ENCODE peak calls at places on chromosomes 12 and 14, in eight cellular contexts. H, L, I, R, Y, E, B and O are unnamed samples.

GRCh38 chr12:49557187-49557916 is 10.6 kb downstream of the MCRS1 start:
- DNase-seq in H (no peak), L (no peak), I (no peak), R (no peak), Y (no peak), E (no peak), B (no peak), O (no peak)

GRCh38 chr12:106759526-106760183 is 14.8 kb upstream of the RIC8B start:
- DNase-seq in H (no peak), L (no peak), I (no peak), R (no peak), Y (no peak), E (no peak), B (no peak), O (no peak)

GRCh38 chr12:5213990-5214389 is 170.3 kb downstream of the KCNA5 start:
- DNase-seq in H (no peak), L (no peak), I (no peak), R (no peak), Y (no peak), E (no peak), B (no peak), O (no peak)

GRCh38 chr12:11717533-11717961 is 68.1 kb downstream of the ETV6 start:
- DNase-seq in H (no peak), L (no peak), I (no peak), R (no peak), Y (no peak), E (no peak), B (no peak), O (peak; percentile 52)

GRCh38 chr12:92736605-92737004 is 33.8 kb downstream of the PLEKHG7 start:
- DNase-seq in H (no peak), L (no peak), I (no peak), R (no peak), Y (no peak), E (no peak), B (no peak), O (no peak)

GRCh38 chr14:99936738-99937474 is 128.3 kb upstream of the EVL start:
- DNase-seq in H (no peak), L (peak; percentile 19), I (no peak), R (no peak), Y (no peak), E (no peak), B (no peak), O (no peak)

GRCh38 chr12:112381421-112381897 is 772 bp downstream of the HECTD4 start:
- DNase-seq in H (no peak), L (peak; percentile 50), I (no peak), R (peak; percentile 39), Y (no peak), E (no peak), B (peak; percentile 47), O (peak; percentile 72)

GRCh38 chr14:103022669-103023044 is 34.7 kb downstream of the CDC42BPB start:
- DNase-seq in H (no peak), L (no peak), I (no peak), R (no peak), Y (no peak), E (no peak), B (no peak), O (peak; percentile 27)

GRCh38 chr12:41333988-41334387 is 145.9 kb downstream of the PDZRN4 start:
- DNase-seq in H (no peak), L (peak; percentile 51), I (no peak), R (no peak), Y (no peak), E (no peak), B (no peak), O (no peak)

GRCh38 chr14:91636604-91637003 is 95.3 kb downstream of the CATSPERB start:
- DNase-seq in H (no peak), L (no peak), I (no peak), R (no peak), Y (no peak), E (no peak), B (no peak), O (no peak)

GRCh38 chr14:65496178-65496993 is 83.9 kb downstream of the FUT8 start:
- DNase-seq in H (no peak), L (no peak), I (no peak), R (no peak), Y (no peak), E (no peak), B (no peak), O (no peak)

GRCh38 chr14:89240414-89240813 is 176.6 kb downstream of the FOXN3 start:
- DNase-seq in H (no peak), L (no peak), I (peak; percentile 6), R (no peak), Y (no peak), E (no peak), B (no peak), O (no peak)

GRCh38 chr12:104938371-104938770 is 19.7 kb downstream of the SLC41A2 start:
- DNase-seq in H (no peak), L (peak; percentile 57), I (no peak), R (no peak), Y (no peak), E (no peak), B (no peak), O (no peak)

GRCh38 chr12:119742700-119743099 is 74.8 kb downstream of the PRKAB1 start:
- DNase-seq in H (no peak), L (no peak), I (no peak), R (no peak), Y (no peak), E (no peak), B (no peak), O (no peak)

GRCh38 chr12:2756756-2757155 is 38.0 kb upstream of the FKBP4 start:
- DNase-seq in H (no peak), L (no peak), I (no peak), R (no peak), Y (no peak), E (no peak), B (no peak), O (no peak)

GRCh38 chr14:38053684-38054083 is 154.0 kb upstream of the SSTR1 start:
- DNase-seq in H (no peak), L (no peak), I (no peak), R (no peak), Y (no peak), E (no peak), B (no peak), O (no peak)

GRCh38 chr14:105204206-105204930 is 23.3 kb upstream of the NUDT14 start:
- DNase-seq in H (no peak), L (no peak), I (no peak), R (no peak), Y (no peak), E (no peak), B (peak; percentile 46), O (peak; percentile 64)